ENCODE peak calls at places on chromosomes 13 and 19, in four cellular contexts. G is effector CD4-positive, alpha-beta T cell; U is NB4; S is A172. K is an unnamed sample.

GRCh38 chr13:106087201-106087600 is 448.3 kb downstream of the EFNB2 start:
- DNase-seq in G (no peak), U (no peak), S (no peak), K (no peak)

GRCh38 chr13:92682832-92683517 is 543.6 kb upstream of the GPC6 start:
- DNase-seq in G (no peak), U (no peak), S (no peak), K (no peak)

GRCh38 chr19:18191640-18192062 is 1.4 kb upstream of the MPV17L2 start:
- DNase-seq in G (no peak), U (no peak), S (no peak), K (no peak)

GRCh38 chr13:44272692-44273091 is 100.9 kb upstream of the SERP2 start:
- DNase-seq in G (no peak), U (no peak), S (peak; percentile 57), K (no peak)

GRCh38 chr19:11530432-11530831 is 1.5 kb upstream of the ECSIT start:
- DNase-seq in G (no peak), U (peak; percentile 75), S (peak; percentile 61), K (peak; percentile 84)

GRCh38 chr13:43441464-43441863 is 345.3 kb downstream of the ENOX1 start:
- DNase-seq in G (no peak), U (no peak), S (no peak), K (no peak)

GRCh38 chr13:112688560-112689497 is 1.0 kb upstream of the ATP11A start:
- DNase-seq in G (no peak), U (peak; percentile 91), S (no peak), K (no peak)

GRCh38 chr19:6679139-6679538 is 9.2 kb upstream of the TNFSF14 start:
- DNase-seq in G (no peak), U (no peak), S (no peak), K (no peak)

GRCh38 chr13:53137777-53138176 is 109.2 kb downstream of the OLFM4 start:
- DNase-seq in G (no peak), U (peak; percentile 6), S (peak; percentile 5), K (peak; percentile 4)

GRCh38 chr13:77460195-77460594 is 75.3 kb upstream of the SCEL start:
- DNase-seq in G (no peak), U (peak; percentile 91), S (no peak), K (peak; percentile 1)

GRCh38 chr13:24284876-24285275 is 24.5 kb upstream of the C1QTNF9 start:
- DNase-seq in G (no peak), U (no peak), S (no peak), K (no peak)

GRCh38 chr13:110916671-110917142 is 1.8 kb upstream of the ANKRD10 start:
- DNase-seq in G (no peak), U (no peak), S (peak; percentile 86), K (no peak)

GRCh38 chr13:35470671-35471465 is 5.6 kb downstream of the MAB21L1 start:
- DNase-seq in G (no peak), U (no peak), S (no peak), K (no peak)

GRCh38 chr19:16402076-16402475 is 69.7 kb downstream of the EPS15L1 start:
- DNase-seq in G (no peak), U (no peak), S (no peak), K (no peak)

GRCh38 chr13:41117859-41118258 is 14.7 kb downstream of the KBTBD6 start:
- DNase-seq in G (no peak), U (no peak), S (no peak), K (no peak)

GRCh38 chr19:49512970-49513745 is 697 bp downstream of the FCGRT start:
- DNase-seq in G (no peak), U (peak; percentile 53), S (no peak), K (no peak)

GRCh38 chr19:13937479-13938360 is 497 bp downstream of the PODNL1 start:
- DNase-seq in G (no peak), U (no peak), S (no peak), K (no peak)

GRCh38 chr13:95083758-95084157 is 217.5 kb downstream of the ABCC4 start:
- DNase-seq in G (no peak), U (no peak), S (peak; percentile 83), K (peak; percentile 77)

GRCh38 chr13:45564108-45564507 is 51.4 kb downstream of the ERICH6B start:
- DNase-seq in G (no peak), U (peak; percentile 30), S (no peak), K (peak; percentile 71)

GRCh38 chr13:44197791-44198770 is 175.5 kb upstream of the SERP2 start:
- DNase-seq in G (no peak), U (no peak), S (peak; percentile 40), K (peak; percentile 70)

GRCh38 chr13:74243637-74244526 is 109.7 kb upstream of the KLF12 start:
- DNase-seq in G (no peak), U (no peak), S (peak; percentile 49), K (peak; percentile 73)

GRCh38 chr13:110353339-110353977 is 46.4 kb downstream of the COL4A2 start:
- DNase-seq in G (no peak), U (no peak), S (no peak), K (no peak)

GRCh38 chr19:45074744-45075143 is 1.5 kb downstream of the ZNF296 start:
- DNase-seq in G (no peak), U (no peak), S (no peak), K (no peak)

GRCh38 chr19:53132231-53132991 is at the start of gene ZNF415:
- DNase-seq in G (peak; percentile 3), U (no peak), S (no peak), K (peak; percentile 60)

GRCh38 chr19:19137556-19138109 is 645 bp downstream of the TMEM161A start:
- DNase-seq in G (no peak), U (no peak), S (no peak), K (no peak)

GRCh38 chr13:28100149-28101121 is at the start of gene FLT3:
- DNase-seq in G (peak; percentile 3), U (peak; percentile 99), S (peak; percentile 50), K (peak; percentile 32)

GRCh38 chr13:49060698-49061387 is 85.1 kb downstream of the FNDC3A start:
- DNase-seq in G (no peak), U (no peak), S (no peak), K (peak; percentile 23)

GRCh38 chr19:27971071-27971470 is 1241.9 kb downstream of the UQCRFS1 start:
- DNase-seq in G (no peak), U (no peak), S (peak; percentile 25), K (peak; percentile 7)

GRCh38 chr19:4851551-4852290 is 15.7 kb downstream of the PLIN3 start:
- DNase-seq in G (peak; percentile 72), U (peak; percentile 55), S (no peak), K (peak; percentile 67)

GRCh38 chr13:111119966-111120365 is 4.9 kb downstream of the ARHGEF7 start:
- DNase-seq in G (no peak), U (no peak), S (no peak), K (no peak)

GRCh38 chr19:2550431-2551171 is 74.7 kb downstream of the GADD45B start:
- DNase-seq in G (no peak), U (no peak), S (peak; percentile 59), K (no peak)